ENCODE peak calls at places on chromosomes 6 and 20, in ten cellular contexts. L, O, Q, Z, C, R, Y, J, M and G are unnamed samples.

GRCh38 chr6:105786890-105787655 is 299.1 kb upstream of the PRDM1 start:
- DNase-seq in L (no peak), O (no peak), Q (no peak), Z (no peak), C (no peak), R (no peak), Y (no peak), J (no peak), M (no peak), G (no peak)

GRCh38 chr6:45900808-45901752 is 114.6 kb downstream of the CLIC5 start:
- DNase-seq in L (peak; percentile 21), O (no peak), Q (no peak), Z (no peak), C (no peak), R (no peak), Y (no peak), J (no peak), M (no peak), G (no peak)

GRCh38 chr20:8131598-8132014 is 460 bp upstream of the PLCB1 start:
- DNase-seq in L (no peak), O (no peak), Q (no peak), Z (no peak), C (no peak), R (no peak), Y (no peak), J (no peak), M (peak; percentile 17), G (no peak)

GRCh38 chr6:39422273-39422672 is 99.8 kb upstream of the KCNK16 start:
- DNase-seq in L (no peak), O (no peak), Q (no peak), Z (no peak), C (no peak), R (no peak), Y (no peak), J (no peak), M (no peak), G (no peak)

GRCh38 chr6:136751991-136752390 is 40.3 kb downstream of the MAP3K5 start:
- DNase-seq in L (no peak), O (no peak), Q (no peak), Z (no peak), C (no peak), R (no peak), Y (no peak), J (no peak), M (no peak), G (no peak)

GRCh38 chr20:37415118-37416085 is 69.5 kb downstream of the SRC start:
- DNase-seq in L (no peak), O (no peak), Q (no peak), Z (no peak), C (no peak), R (no peak), Y (no peak), J (no peak), M (no peak), G (no peak)

GRCh38 chr6:160015778-160016684 is 47.1 kb downstream of the IGF2R start:
- DNase-seq in L (no peak), O (no peak), Q (no peak), Z (no peak), C (no peak), R (no peak), Y (peak; percentile 11), J (peak; percentile 10), M (no peak), G (no peak)

GRCh38 chr20:33672426-33673114 is 1.7 kb downstream of the NECAB3 start:
- DNase-seq in L (no peak), O (peak; percentile 56), Q (no peak), Z (peak; percentile 89), C (no peak), R (no peak), Y (no peak), J (no peak), M (no peak), G (peak; percentile 81)

GRCh38 chr6:107697682-107698081 is 126.4 kb downstream of the SCML4 start:
- DNase-seq in L (no peak), O (no peak), Q (no peak), Z (no peak), C (no peak), R (no peak), Y (no peak), J (no peak), M (no peak), G (no peak)

GRCh38 chr20:32763202-32763999 is 1.2 kb downstream of the DNMT3B start:
- DNase-seq in L (peak; percentile 59), O (peak; percentile 80), Q (no peak), Z (no peak), C (no peak), R (peak; percentile 28), Y (no peak), J (no peak), M (peak; percentile 14), G (peak; percentile 93)

DNA sequence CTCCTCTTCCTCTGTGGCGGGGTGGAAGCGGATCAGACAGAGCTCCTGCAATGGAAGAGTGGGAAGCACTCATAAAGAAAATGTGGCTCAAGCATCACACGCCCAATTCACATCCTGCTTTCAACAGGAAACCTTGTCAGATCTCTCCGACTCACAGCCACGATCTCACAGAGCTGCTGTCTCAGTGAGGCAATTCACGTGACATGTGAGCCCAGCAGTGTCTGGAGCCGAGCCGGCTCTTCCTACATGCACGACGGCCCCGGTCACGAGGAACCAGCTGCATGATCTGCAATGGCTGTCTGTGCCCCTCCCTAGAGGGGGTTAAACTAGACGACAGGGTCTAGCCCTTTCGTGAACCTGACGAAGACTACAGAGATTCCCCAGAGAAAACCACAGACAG is 29.5 kb upstream of the TCFL5 start:
- DNase-seq in L (no peak), O (no peak), Q (no peak), Z (no peak), C (no peak), R (no peak), Y (no peak), J (peak; percentile 27), M (no peak), G (peak; percentile 46)
- H3K4me1 ChIP-seq in L (peaks cover 6% of the 10 kb centered on the region), O (peaks cover 2% of the 10 kb centered on the region), Q (no peaks in the 10 kb centered on the region), Z (peaks cover 14% of the 10 kb centered on the region), C (no peaks in the 10 kb centered on the region), R (peaks cover 10% of the 10 kb centered on the region), Y (peaks cover 3% of the 10 kb centered on the region), J (peaks cover 32% of the 10 kb centered on the region), M (no peaks in the 10 kb centered on the region), G (peaks cover 17% of the 10 kb centered on the region)

GRCh38 chr6:166687538-166688259 is 60.6 kb upstream of the RPS6KA2 start:
- DNase-seq in L (peak; percentile 44), O (no peak), Q (no peak), Z (no peak), C (no peak), R (no peak), Y (no peak), J (no peak), M (no peak), G (no peak)

GRCh38 chr6:166688286-166688685 is 61.2 kb upstream of the RPS6KA2 start:
- DNase-seq in L (no peak), O (no peak), Q (no peak), Z (no peak), C (no peak), R (no peak), Y (no peak), J (no peak), M (no peak), G (no peak)

GRCh38 chr6:166691199-166691598 is 64.1 kb upstream of the RPS6KA2 start:
- DNase-seq in L (no peak), O (no peak), Q (peak; percentile 72), Z (peak; percentile 58), C (peak; percentile 81), R (no peak), Y (no peak), J (no peak), M (peak; percentile 60), G (peak; percentile 75)

GRCh38 chr6:166687070-166687469 is 60.0 kb upstream of the RPS6KA2 start:
- DNase-seq in L (no peak), O (no peak), Q (no peak), Z (no peak), C (no peak), R (no peak), Y (no peak), J (no peak), M (no peak), G (no peak)

DNA sequence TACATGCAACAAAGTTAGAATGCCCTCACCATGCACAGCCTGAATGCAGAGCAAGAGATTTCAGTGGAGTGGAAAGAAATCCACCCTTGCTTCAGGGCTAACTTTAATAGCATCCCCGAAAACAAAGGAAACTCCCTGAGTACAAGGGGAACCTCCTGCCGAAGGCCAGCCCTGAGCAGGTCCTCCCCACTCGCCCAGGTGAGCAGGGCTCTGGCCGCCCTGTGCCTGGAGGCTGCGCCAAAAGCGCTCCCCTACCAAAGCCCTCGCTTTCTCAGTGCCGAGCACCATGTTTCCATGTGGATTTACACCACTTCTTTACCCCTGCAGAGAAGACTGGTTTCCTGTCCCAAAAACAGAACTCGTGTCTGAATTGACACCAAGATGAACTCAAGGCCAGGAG is 61.9 kb upstream of the RPS6KA2 start:
- DNase-seq in L (no peak), O (no peak), Q (no peak), Z (no peak), C (no peak), R (no peak), Y (no peak), J (no peak), M (no peak), G (no peak)
- H3K4me1 ChIP-seq in L (no peaks in the 10 kb centered on the region), O (no peaks in the 10 kb centered on the region), Q (peaks cover 16% of the 10 kb centered on the region), Z (peaks cover 9% of the 10 kb centered on the region), C (peaks cover 51% of the 10 kb centered on the region), R (peaks cover 2% of the 10 kb centered on the region), Y (no peaks in the 10 kb centered on the region), J (no peaks in the 10 kb centered on the region), M (peaks cover 11% of the 10 kb centered on the region), G (peaks cover 6% of the 10 kb centered on the region)

GRCh38 chr6:27760464-27760863 is 151.7 kb downstream of the OR2B2 start:
- DNase-seq in L (no peak), O (no peak), Q (no peak), Z (no peak), C (no peak), R (no peak), Y (no peak), J (no peak), M (no peak), G (no peak)
- H3K4me1 ChIP-seq in L (peaks cover 15% of the 10 kb centered on the region), O (no peaks in the 10 kb centered on the region), Q (peaks cover 8% of the 10 kb centered on the region), Z (no peaks in the 10 kb centered on the region), C (peaks cover 17% of the 10 kb centered on the region), R (no peaks in the 10 kb centered on the region), Y (peaks cover 15% of the 10 kb centered on the region), J (peaks cover 8% of the 10 kb centered on the region), M (peaks cover 11% of the 10 kb centered on the region), G (peaks cover 12% of the 10 kb centered on the region)

DNA sequence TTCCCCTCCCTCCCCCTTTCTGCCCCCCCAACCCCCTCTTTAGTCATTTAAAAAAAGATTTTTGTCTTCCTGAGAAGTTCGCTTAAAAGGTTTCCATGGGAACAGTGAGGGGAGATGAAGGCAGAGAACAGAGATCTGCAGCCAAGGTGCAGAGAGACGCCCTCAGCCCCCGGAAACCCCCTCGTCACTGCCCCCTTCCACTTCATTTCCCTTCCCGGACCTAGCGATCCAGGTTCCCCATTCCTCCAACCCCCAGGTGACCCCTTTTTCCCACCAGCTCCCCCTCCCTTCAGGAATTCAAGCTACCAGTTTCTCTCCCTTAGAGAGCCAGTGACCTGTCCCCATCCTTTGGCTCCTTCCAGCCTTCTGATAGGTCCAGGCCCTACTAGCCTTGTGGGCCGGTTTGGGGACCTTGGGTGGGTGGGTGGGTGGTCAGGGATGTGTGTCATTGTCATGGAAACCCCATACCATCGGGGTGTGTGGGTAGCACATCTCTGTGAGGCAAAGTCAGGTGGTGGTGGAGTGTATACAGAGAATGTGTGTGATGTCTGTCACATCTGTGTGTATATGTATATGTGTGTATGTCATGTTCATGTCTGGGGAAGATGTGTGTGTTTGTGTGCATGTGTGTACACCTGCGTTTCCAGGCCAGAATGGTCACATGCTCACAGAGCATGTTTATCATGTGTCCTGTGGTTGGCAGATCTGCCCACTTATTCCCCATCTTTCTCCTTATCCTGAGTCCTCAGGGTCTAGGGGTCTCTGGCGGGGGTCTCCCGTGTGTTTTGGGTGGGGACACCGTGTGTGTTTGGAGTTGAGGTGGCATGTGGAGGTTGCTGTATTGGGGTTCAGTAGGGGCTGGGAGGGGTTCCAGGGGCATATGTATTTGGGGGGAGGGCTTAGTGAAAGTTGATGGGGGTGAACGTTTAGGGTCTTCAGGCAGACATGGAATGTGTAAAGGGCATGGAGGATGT is 7.0 kb downstream of the SYNGAP1 start:
- DNase-seq in L (peak; percentile 71), O (peak; percentile 56), Q (no peak), Z (peak; percentile 58), C (no peak), R (no peak), Y (peak; percentile 55), J (no peak), M (no peak), G (peak; percentile 85)
- H3K4me1 ChIP-seq in L (peaks cover 47% of the 10 kb centered on the region), O (peaks cover 38% of the 10 kb centered on the region), Q (peaks cover 47% of the 10 kb centered on the region), Z (peaks cover 55% of the 10 kb centered on the region), C (peaks cover 66% of the 10 kb centered on the region), R (peaks cover 28% of the 10 kb centered on the region), Y (peaks cover 68% of the 10 kb centered on the region), J (peaks cover 56% of the 10 kb centered on the region), M (peaks cover 65% of the 10 kb centered on the region), G (peaks cover 36% of the 10 kb centered on the region)